ENCODE peak calls at places on chromosome 16, in four cellular contexts. R is WTC11, G is HepG2, K is K562. E is an unnamed sample.

GRCh38 chr16:29844575-29845331 is 18.3 kb downstream of the CDIPT start:
- DNase-seq in G (no peak), K (no peak), R (no peak), E (no peak)

GRCh38 chr16:30715777-30716445 is 16.9 kb downstream of the SRCAP start:
- DNase-seq in K (no peak), R (no peak), G (no peak), E (no peak)

GRCh38 chr16:56245197-56245596 is 53.9 kb downstream of the GNAO1 start:
- DNase-seq in G (no peak), R (no peak), K (no peak), E (no peak)

GRCh38 chr16:80541306-80541694 is 507 bp downstream of the DYNLRB2 start:
- DNase-seq in K (no peak), G (no peak), R (no peak), E (no peak)

GRCh38 chr16:31192856-31193642 is 9.5 kb downstream of the PYCARD start:
- DNase-seq in K (no peak), R (no peak), G (no peak), E (no peak)

GRCh38 chr16:3254309-3254708 is 2.1 kb downstream of the MEFV start:
- DNase-seq in G (no peak), K (no peak), R (no peak), E (no peak)

GRCh38 chr16:79381552-79382042 is 218.9 kb downstream of the MAF start:
- DNase-seq in R (no peak), G (no peak), K (no peak), E (no peak)

GRCh38 chr16:25366078-25366477 is 108.4 kb upstream of the ZKSCAN2 start:
- DNase-seq in G (no peak), K (no peak), R (no peak), E (no peak)

GRCh38 chr16:89343501-89344291 is 126.2 kb downstream of the ZNF778 start:
- DNase-seq in R (no peak), K (no peak), G (no peak), E (peak; percentile 60)

GRCh38 chr16:66899310-66899944 is 19.1 kb downstream of the PDP2 start:
- DNase-seq in K (no peak), G (no peak), R (no peak), E (no peak)

GRCh38 chr16:66894948-66895696 is 14.8 kb downstream of the PDP2 start:
- DNase-seq in G (peak; percentile 80), K (peak; percentile 63), R (peak; percentile 69), E (peak; percentile 75)

GRCh38 chr16:47198180-47198575 is 54.4 kb upstream of the NETO2 start:
- DNase-seq in K (no peak), G (no peak), R (no peak), E (no peak)

GRCh38 chr16:4639899-4640509 is 15.4 kb downstream of the MGRN1 start:
- DNase-seq in K (no peak), G (no peak), R (no peak), E (no peak)

GRCh38 chr16:81604960-81605383 is 160.4 kb downstream of the CMIP start:
- DNase-seq in K (no peak), G (no peak), R (no peak), E (no peak)

GRCh38 chr16:49638696-49639629 is 216.9 kb downstream of the ZNF423 start:
- DNase-seq in R (no peak), G (no peak), K (no peak), E (no peak)

GRCh38 chr16:8924214-8924613 is 39.5 kb downstream of the USP7 start:
- DNase-seq in G (no peak), K (no peak), R (no peak), E (no peak)

GRCh38 chr16:86427327-86427935 is 82.9 kb upstream of the FOXF1 start:
- DNase-seq in K (no peak), R (no peak), G (no peak), E (no peak)

GRCh38 chr16:23999663-24000062 is 163.9 kb downstream of the PRKCB start:
- DNase-seq in R (no peak), K (no peak), G (no peak), E (no peak)

GRCh38 chr16:54060599-54061355 is 225.8 kb downstream of the IRX3 start:
- DNase-seq in K (no peak), R (no peak), G (no peak), E (no peak)

GRCh38 chr16:57786632-57787518 is 15.4 kb downstream of the KIFC3 start:
- DNase-seq in R (no peak), G (no peak), K (no peak), E (no peak)

GRCh38 chr16:50210266-50211038 is 55.9 kb upstream of the ADCY7 start:
- DNase-seq in G (peak; percentile 77), K (peak; percentile 65), R (peak; percentile 74), E (peak; percentile 64)

GRCh38 chr16:82432261-82432660 is 194.5 kb upstream of the CDH13 start:
- DNase-seq in G (no peak), K (no peak), R (no peak), E (no peak)

GRCh38 chr16:9929836-9930235 is 252.4 kb downstream of the GRIN2A start:
- DNase-seq in K (no peak), R (no peak), G (no peak), E (no peak)

GRCh38 chr16:69187387-69187890 is 475 bp downstream of the SNTB2 start:
- DNase-seq in K (peak; percentile 76), R (peak; percentile 41), G (no peak), E (peak; percentile 42)

GRCh38 chr16:85863384-85863774 is 35.6 kb upstream of the IRF8 start:
- DNase-seq in K (no peak), R (no peak), G (no peak), E (no peak)

GRCh38 chr16:2715064-2715463 is 5.0 kb downstream of the PRSS27 start:
- DNase-seq in K (no peak), R (no peak), G (no peak), E (no peak)

GRCh38 chr16:85898521-85899442 is at the start of gene IRF8:
- DNase-seq in G (no peak), R (peak; percentile 71), K (no peak), E (peak; percentile 87)

GRCh38 chr16:89022051-89022836 is 45.2 kb upstream of the CBFA2T3 start:
- DNase-seq in G (no peak), R (peak; percentile 11), K (no peak), E (no peak)

GRCh38 chr16:4663756-4664465 is 29.5 kb upstream of the NUDT16L1 start:
- DNase-seq in R (no peak), K (no peak), G (peak; percentile 94), E (no peak)

GRCh38 chr16:68646948-68647659 is 2.0 kb downstream of the CDH3 start:
- DNase-seq in R (no peak), K (no peak), G (no peak), E (no peak)

GRCh38 chr16:53892155-53892554 is 188.2 kb downstream of the FTO start:
- DNase-seq in R (peak; percentile 54), K (peak; percentile 49), G (peak; percentile 61), E (peak; percentile 64)

GRCh38 chr16:12794486-12795399 is 8.9 kb downstream of the CPPED1 start:
- DNase-seq in G (no peak), R (no peak), K (peak; percentile 26), E (no peak)

GRCh38 chr16:10601444-10602401 is 21.3 kb upstream of the EMP2 start:
- DNase-seq in G (peak; percentile 82), K (no peak), R (no peak), E (no peak)

GRCh38 chr16:101586-101985 is 23.6 kb downstream of the MPG start:
- DNase-seq in K (no peak), G (no peak), R (no peak), E (no peak)

GRCh38 chr16:104355-104754 is 26.3 kb downstream of the MPG start:
- DNase-seq in G (no peak), R (no peak), K (no peak), E (no peak)

GRCh38 chr16:102060-102855 is 24.2 kb downstream of the MPG start:
- DNase-seq in G (no peak), K (no peak), R (no peak), E (no peak)

GRCh38 chr16:97822-98221 is 19.8 kb downstream of the MPG start:
- DNase-seq in K (no peak), R (no peak), G (no peak), E (no peak)

GRCh38 chr16:100989-101388 is 23.0 kb downstream of the MPG start:
- DNase-seq in G (no peak), K (no peak), R (no peak), E (no peak)
- TF ChIP-seq ELF4 in G (no peak), K (no peak), R (no peak), E (no peak)

GRCh38 chr16:35011-35775 is 18.2 kb downstream of the POLR3K start:
- DNase-seq in R (no peak), G (no peak), K (no peak), E (no peak)
- TF ChIP-seq SP1 in R (no peak), G (no peak), K (no peak), E (no peak)

DNA sequence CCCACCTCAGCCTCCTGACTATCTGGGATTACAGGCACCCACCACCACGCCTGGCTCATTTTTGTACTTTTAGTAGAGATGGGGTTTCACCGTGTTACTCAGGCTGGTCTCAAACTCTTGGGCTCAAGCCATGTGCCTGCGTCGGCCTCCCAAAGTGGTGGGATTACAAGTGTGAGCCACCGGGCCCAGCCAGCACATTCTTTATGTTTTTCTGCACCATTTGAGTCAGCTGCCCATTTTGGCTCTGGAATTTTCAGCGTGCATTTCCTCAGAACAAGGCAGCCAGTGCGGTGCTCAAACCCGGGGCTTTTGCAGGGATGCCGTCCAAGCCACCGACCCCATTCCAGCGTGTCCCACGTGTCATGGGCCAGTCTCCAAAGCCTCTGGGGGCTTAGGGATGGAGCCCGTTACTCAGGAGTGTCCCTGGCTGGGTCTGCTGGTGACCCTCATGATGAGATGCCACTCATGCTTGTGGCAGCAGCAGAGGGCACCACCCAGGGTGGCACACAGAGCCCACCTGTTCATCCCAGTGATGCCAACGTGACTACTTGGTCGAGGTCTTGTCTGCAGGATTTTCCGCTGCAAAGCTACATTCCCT is 3.7 kb upstream of the RAB40C start:
- DNase-seq in G (no peak), R (no peak), K (no peak), E (no peak)
- TF ChIP-seq ELF4 in G (no peak), R (no peak), K (no peak), E (no peak)

DNA sequence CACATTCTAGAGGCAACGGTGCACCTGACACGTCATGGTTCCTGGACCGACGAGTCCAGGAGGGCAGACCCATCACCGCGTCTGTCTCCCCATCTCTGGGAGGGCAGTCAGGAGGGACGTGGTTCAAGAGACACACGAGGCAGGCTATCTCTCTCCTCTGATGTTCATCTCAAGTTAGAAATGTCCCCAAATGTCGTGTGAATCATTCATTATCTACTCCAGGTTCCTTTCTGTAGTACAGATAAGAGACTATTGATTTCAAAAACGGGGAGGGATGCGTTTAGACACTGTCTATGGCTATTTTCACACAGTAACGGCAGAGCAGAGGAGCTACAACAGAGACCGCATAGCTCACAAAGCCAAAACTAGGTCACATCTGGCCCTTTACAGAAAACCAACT is 7.0 kb downstream of the MEAK7 start:
- DNase-seq in R (no peak), G (no peak), K (no peak), E (no peak)
- TF ChIP-seq SP1 in R (no peak), G (no peak), K (no peak), E (no peak)